ENCODE peak calls at places on chromosomes 4 and X, in seven cellular contexts. One of them, this sample, is unnamed.

GRCh38 chrX:106201502-106202178 is 33.5 kb downstream of the PWWP3B start:
- DNase-seq in fibroblast of pulmonary artery: no peak
- DNase-seq in B cell: no peak
- DNase-seq in endothelial cell of umbilical vein: no peak
- DNase-seq in astrocyte of the spinal cord: peak; percentile 20
- DNase-seq in tibial artery: no peak
- DNase-seq in hepatocyte: no peak
- DNase-seq in this sample: no peak

GRCh38 chrX:106952988-106953387 is 32.8 kb downstream of the CLDN2 start:
- DNase-seq in fibroblast of pulmonary artery: peak; percentile 51
- DNase-seq in B cell: no peak
- DNase-seq in endothelial cell of umbilical vein: peak; percentile 25
- DNase-seq in astrocyte of the spinal cord: peak; percentile 35
- DNase-seq in tibial artery: no peak
- DNase-seq in hepatocyte: no peak
- DNase-seq in this sample: no peak

GRCh38 chrX:115929480-115929879 is 241.1 kb upstream of the AGTR2 start:
- DNase-seq in fibroblast of pulmonary artery: no peak
- DNase-seq in B cell: no peak
- DNase-seq in endothelial cell of umbilical vein: no peak
- DNase-seq in astrocyte of the spinal cord: no peak
- DNase-seq in tibial artery: no peak
- DNase-seq in hepatocyte: no peak
- DNase-seq in this sample: no peak

GRCh38 chr4:22848332-22848731 is 155.6 kb downstream of the GBA3 start:
- DNase-seq in fibroblast of pulmonary artery: no peak
- DNase-seq in B cell: no peak
- DNase-seq in endothelial cell of umbilical vein: no peak
- DNase-seq in astrocyte of the spinal cord: no peak
- DNase-seq in tibial artery: no peak
- DNase-seq in hepatocyte: peak; percentile 47
- DNase-seq in this sample: no peak

GRCh38 chrX:47854474-47854873 is 17.8 kb downstream of the ZNF81 start:
- DNase-seq in fibroblast of pulmonary artery: peak; percentile 49
- DNase-seq in B cell: no peak
- DNase-seq in endothelial cell of umbilical vein: peak; percentile 30
- DNase-seq in astrocyte of the spinal cord: peak; percentile 5
- DNase-seq in tibial artery: no peak
- DNase-seq in hepatocyte: peak; percentile 30
- DNase-seq in this sample: peak; percentile 15

GRCh38 chrX:115564243-115564642 is 3.3 kb downstream of the PLS3 start:
- DNase-seq in fibroblast of pulmonary artery: no peak
- DNase-seq in B cell: no peak
- DNase-seq in endothelial cell of umbilical vein: peak; percentile 37
- DNase-seq in astrocyte of the spinal cord: peak; percentile 49
- DNase-seq in tibial artery: no peak
- DNase-seq in hepatocyte: no peak
- DNase-seq in this sample: no peak

GRCh38 chrX:64230123-64230970 is at the start of gene ASB12:
- DNase-seq in fibroblast of pulmonary artery: no peak
- DNase-seq in B cell: no peak
- DNase-seq in endothelial cell of umbilical vein: no peak
- DNase-seq in astrocyte of the spinal cord: no peak
- DNase-seq in tibial artery: no peak
- DNase-seq in hepatocyte: no peak
- DNase-seq in this sample: no peak

GRCh38 chrX:54530358-54530900 is 410 bp downstream of the GNL3L start:
- DNase-seq in fibroblast of pulmonary artery: no peak
- DNase-seq in B cell: no peak
- DNase-seq in endothelial cell of umbilical vein: no peak
- DNase-seq in astrocyte of the spinal cord: no peak
- DNase-seq in tibial artery: no peak
- DNase-seq in hepatocyte: no peak
- DNase-seq in this sample: peak; percentile 1

GRCh38 chr4:41268721-41269517 is 12.2 kb downstream of the UCHL1 start:
- DNase-seq in fibroblast of pulmonary artery: no peak
- DNase-seq in B cell: no peak
- DNase-seq in endothelial cell of umbilical vein: no peak
- DNase-seq in astrocyte of the spinal cord: no peak
- DNase-seq in tibial artery: no peak
- DNase-seq in hepatocyte: no peak
- DNase-seq in this sample: no peak

GRCh38 chr4:12146349-12146748 is 717.7 kb upstream of the HS3ST1 start:
- DNase-seq in fibroblast of pulmonary artery: peak; percentile 39
- DNase-seq in B cell: no peak
- DNase-seq in endothelial cell of umbilical vein: peak; percentile 6
- DNase-seq in astrocyte of the spinal cord: no peak
- DNase-seq in tibial artery: no peak
- DNase-seq in hepatocyte: no peak
- DNase-seq in this sample: no peak

GRCh38 chr4:151117371-151117962 is 18.0 kb downstream of the RPS3A start:
- DNase-seq in fibroblast of pulmonary artery: peak; percentile 79
- DNase-seq in B cell: peak; percentile 48
- DNase-seq in endothelial cell of umbilical vein: peak; percentile 86
- DNase-seq in astrocyte of the spinal cord: peak; percentile 78
- DNase-seq in tibial artery: peak; percentile 60
- DNase-seq in hepatocyte: peak; percentile 82
- DNase-seq in this sample: peak; percentile 30

GRCh38 chr4:2805712-2806391 is 13.0 kb downstream of the SH3BP2 start:
- DNase-seq in fibroblast of pulmonary artery: peak; percentile 18
- DNase-seq in B cell: no peak
- DNase-seq in endothelial cell of umbilical vein: peak; percentile 43
- DNase-seq in astrocyte of the spinal cord: no peak
- DNase-seq in tibial artery: peak; percentile 67
- DNase-seq in hepatocyte: no peak
- DNase-seq in this sample: no peak

GRCh38 chr4:173152104-173152503 is 16.5 kb upstream of the GALNT7 start:
- DNase-seq in fibroblast of pulmonary artery: no peak
- DNase-seq in B cell: no peak
- DNase-seq in endothelial cell of umbilical vein: no peak
- DNase-seq in astrocyte of the spinal cord: no peak
- DNase-seq in tibial artery: no peak
- DNase-seq in hepatocyte: no peak
- DNase-seq in this sample: no peak

GRCh38 chrX:27186671-27187070 is 276.5 kb downstream of the PPP4R3C start:
- DNase-seq in fibroblast of pulmonary artery: peak; percentile 46
- DNase-seq in B cell: no peak
- DNase-seq in endothelial cell of umbilical vein: peak; percentile 28
- DNase-seq in astrocyte of the spinal cord: peak; percentile 24
- DNase-seq in tibial artery: no peak
- DNase-seq in hepatocyte: peak; percentile 31
- DNase-seq in this sample: no peak

GRCh38 chr4:121370729-121371325 is 10.0 kb downstream of the QRFPR start:
- DNase-seq in fibroblast of pulmonary artery: peak; percentile 64
- DNase-seq in B cell: no peak
- DNase-seq in endothelial cell of umbilical vein: peak; percentile 53
- DNase-seq in astrocyte of the spinal cord: peak; percentile 54
- DNase-seq in tibial artery: peak; percentile 66
- DNase-seq in hepatocyte: peak; percentile 63
- DNase-seq in this sample: no peak
- TF ChIP-seq CTCF in fibroblast of pulmonary artery: peak; percentile 68
- TF ChIP-seq CTCF in B cell: peak; percentile 72
- TF ChIP-seq CTCF in endothelial cell of umbilical vein: peak; percentile 22
- TF ChIP-seq CTCF in astrocyte of the spinal cord: peak; percentile 60
- TF ChIP-seq CTCF in tibial artery: peak; percentile 54
- TF ChIP-seq CTCF in hepatocyte: peak; percentile 79
- TF ChIP-seq CTCF in this sample: peak; percentile 64

GRCh38 chr4:144899393-144899792 is 198.6 kb downstream of the ANAPC10 start:
- DNase-seq in fibroblast of pulmonary artery: no peak
- DNase-seq in B cell: no peak
- DNase-seq in endothelial cell of umbilical vein: no peak
- DNase-seq in astrocyte of the spinal cord: no peak
- DNase-seq in tibial artery: no peak
- DNase-seq in hepatocyte: no peak
- DNase-seq in this sample: no peak
- TF ChIP-seq CTCF in fibroblast of pulmonary artery: no peak
- TF ChIP-seq CTCF in B cell: no peak
- TF ChIP-seq CTCF in endothelial cell of umbilical vein: no peak
- TF ChIP-seq CTCF in astrocyte of the spinal cord: no peak
- TF ChIP-seq CTCF in tibial artery: no peak
- TF ChIP-seq CTCF in hepatocyte: no peak
- TF ChIP-seq CTCF in this sample: no peak

DNA sequence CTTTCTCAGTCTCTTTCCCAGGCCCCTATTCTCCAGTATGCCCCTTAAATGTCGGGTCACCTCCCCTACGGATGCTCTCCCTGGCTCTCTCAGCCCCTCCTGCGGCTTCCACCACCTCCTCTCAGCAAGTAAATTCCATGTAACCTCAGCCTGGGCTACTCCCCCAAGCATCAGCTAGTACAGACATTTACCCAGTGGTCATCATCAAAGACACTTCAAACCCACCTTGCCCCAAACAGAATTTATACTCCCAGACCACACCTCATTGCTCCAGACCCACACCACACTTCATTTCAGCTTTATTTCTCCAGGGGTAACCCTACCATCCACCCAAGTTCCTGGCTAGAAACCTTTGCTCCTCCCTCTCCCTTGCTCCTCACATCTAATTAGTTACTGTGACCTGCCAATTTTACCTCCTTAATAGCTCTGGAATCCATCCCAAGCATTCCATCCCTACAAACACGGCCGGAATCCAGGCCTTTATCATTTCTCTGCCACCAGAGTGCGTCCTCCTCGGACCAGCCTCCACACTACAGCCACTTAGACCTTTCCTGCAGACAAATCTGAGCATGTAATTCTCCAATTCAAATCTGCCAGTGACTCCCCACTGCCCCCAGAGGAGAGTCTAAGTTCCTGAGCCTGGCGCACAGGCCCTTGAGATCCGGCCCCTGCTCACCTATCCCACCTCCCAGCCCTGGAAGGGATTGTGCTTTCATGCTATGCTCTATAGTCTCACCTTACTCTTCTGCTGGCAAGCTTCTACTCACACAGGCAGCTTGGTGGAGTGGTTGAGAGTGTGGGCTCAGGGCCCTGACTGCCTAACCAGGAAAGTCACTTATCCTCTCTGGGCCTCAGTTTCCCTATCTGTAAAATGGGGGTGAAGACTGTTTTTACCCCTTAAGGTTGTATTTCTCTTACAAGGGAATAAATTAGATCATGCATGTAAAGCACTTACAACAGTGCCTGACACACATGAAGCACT is 31.4 kb downstream of the PJA1 start:
- DNase-seq in fibroblast of pulmonary artery: peak; percentile 78
- DNase-seq in B cell: no peak
- DNase-seq in endothelial cell of umbilical vein: peak; percentile 30
- DNase-seq in astrocyte of the spinal cord: peak; percentile 63
- DNase-seq in tibial artery: no peak
- DNase-seq in hepatocyte: peak; percentile 56
- DNase-seq in this sample: no peak
- TF ChIP-seq CTCF in fibroblast of pulmonary artery: peak; percentile 62
- TF ChIP-seq CTCF in B cell: no peak
- TF ChIP-seq CTCF in endothelial cell of umbilical vein: peak; percentile 25
- TF ChIP-seq CTCF in astrocyte of the spinal cord: peak; percentile 62
- TF ChIP-seq CTCF in tibial artery: peak; percentile 10
- TF ChIP-seq CTCF in hepatocyte: peak; percentile 47
- TF ChIP-seq CTCF in this sample: no peak

GRCh38 chr4:98496446-98496845 is 162.0 kb downstream of the TSPAN5 start:
- DNase-seq in fibroblast of pulmonary artery: no peak
- DNase-seq in B cell: no peak
- DNase-seq in endothelial cell of umbilical vein: no peak
- DNase-seq in astrocyte of the spinal cord: no peak
- DNase-seq in tibial artery: no peak
- DNase-seq in hepatocyte: no peak
- DNase-seq in this sample: no peak
- TF ChIP-seq CTCF in fibroblast of pulmonary artery: no peak
- TF ChIP-seq CTCF in B cell: no peak
- TF ChIP-seq CTCF in endothelial cell of umbilical vein: no peak
- TF ChIP-seq CTCF in astrocyte of the spinal cord: no peak
- TF ChIP-seq CTCF in tibial artery: no peak
- TF ChIP-seq CTCF in hepatocyte: no peak
- TF ChIP-seq CTCF in this sample: no peak

GRCh38 chr4:6680372-6681034 is 13.2 kb upstream of the S100P start:
- DNase-seq in fibroblast of pulmonary artery: no peak
- DNase-seq in B cell: no peak
- DNase-seq in endothelial cell of umbilical vein: no peak
- DNase-seq in astrocyte of the spinal cord: no peak
- DNase-seq in tibial artery: no peak
- DNase-seq in hepatocyte: no peak
- DNase-seq in this sample: no peak
- TF ChIP-seq CTCF in fibroblast of pulmonary artery: peak; percentile 4
- TF ChIP-seq CTCF in B cell: no peak
- TF ChIP-seq CTCF in endothelial cell of umbilical vein: peak; percentile 16
- TF ChIP-seq CTCF in astrocyte of the spinal cord: no peak
- TF ChIP-seq CTCF in tibial artery: no peak
- TF ChIP-seq CTCF in hepatocyte: no peak
- TF ChIP-seq CTCF in this sample: no peak

GRCh38 chr4:189096717-189097116 is 844.0 kb upstream of the FRG1 start:
- DNase-seq in fibroblast of pulmonary artery: no peak
- DNase-seq in B cell: no peak
- DNase-seq in endothelial cell of umbilical vein: no peak
- DNase-seq in astrocyte of the spinal cord: no peak
- DNase-seq in tibial artery: no peak
- DNase-seq in hepatocyte: no peak
- DNase-seq in this sample: no peak
- TF ChIP-seq CTCF in fibroblast of pulmonary artery: no peak
- TF ChIP-seq CTCF in B cell: no peak
- TF ChIP-seq CTCF in endothelial cell of umbilical vein: no peak
- TF ChIP-seq CTCF in astrocyte of the spinal cord: no peak
- TF ChIP-seq CTCF in tibial artery: no peak
- TF ChIP-seq CTCF in hepatocyte: no peak
- TF ChIP-seq CTCF in this sample: no peak

DNA sequence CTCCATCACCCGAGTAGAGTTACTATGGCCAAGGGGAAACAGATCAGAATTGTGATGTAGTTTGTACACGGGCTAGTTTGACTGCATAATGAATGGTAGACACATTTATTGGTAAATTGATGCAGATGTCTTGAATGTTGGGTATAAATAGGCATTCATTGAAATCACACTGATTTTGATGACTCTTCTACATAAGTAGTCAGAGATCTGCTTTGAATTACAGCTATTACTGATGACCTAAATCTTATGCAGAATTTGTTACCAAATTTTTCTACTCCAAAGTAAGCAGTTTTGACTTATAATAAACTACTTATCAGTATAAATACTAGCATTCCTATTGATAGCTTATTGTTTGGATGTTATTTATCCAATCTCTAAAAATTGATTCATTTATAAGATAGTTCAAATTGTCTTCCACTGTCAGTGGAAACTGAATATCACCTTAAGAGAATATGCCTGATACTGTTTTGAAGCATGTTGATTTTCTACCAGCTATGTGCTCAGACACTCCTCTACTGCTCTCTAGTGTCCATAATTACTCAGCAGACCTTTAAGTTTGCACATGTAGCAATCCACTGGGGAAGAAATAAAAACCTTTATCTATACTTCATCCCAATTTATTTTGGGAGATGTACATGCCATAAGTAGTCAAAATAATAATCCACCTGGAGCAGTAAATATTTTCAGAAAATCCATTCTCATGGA is 120.3 kb downstream of the RASL11B start:
- DNase-seq in fibroblast of pulmonary artery: peak; percentile 80
- DNase-seq in B cell: no peak
- DNase-seq in endothelial cell of umbilical vein: peak; percentile 74
- DNase-seq in astrocyte of the spinal cord: peak; percentile 76
- DNase-seq in tibial artery: no peak
- DNase-seq in hepatocyte: peak; percentile 63
- DNase-seq in this sample: no peak
- TF ChIP-seq CTCF in fibroblast of pulmonary artery: peak; percentile 87
- TF ChIP-seq CTCF in B cell: no peak
- TF ChIP-seq CTCF in endothelial cell of umbilical vein: peak; percentile 39
- TF ChIP-seq CTCF in astrocyte of the spinal cord: peak; percentile 74
- TF ChIP-seq CTCF in tibial artery: peak; percentile 64
- TF ChIP-seq CTCF in hepatocyte: peak; percentile 81
- TF ChIP-seq CTCF in this sample: no peak

This sample was measured in CD4-positive, alpha-beta T cell.